ENCODE peak calls at places on chromosomes 16 and 17, in four cellular contexts. One of them, this sample, is unnamed.

GRCh38 chr17:8151641-8152111 is 528 bp downstream of the PER1 start:
- DNase-seq in activated B cell treated with CpG ODN at 0.5 μM for 24 hours: peak
- DNase-seq in cardiac fibroblast: peak
- DNase-seq in GM12892: no peak
- DNase-seq in this sample: peak

GRCh38 chr17:28896491-28896883 is 1.0 kb downstream of the FLOT2 start:
- DNase-seq in cardiac fibroblast: no peak
- DNase-seq in GM12892: no peak
- DNase-seq in activated B cell treated with CpG ODN at 0.5 μM for 24 hours: no peak
- DNase-seq in this sample: peak

GRCh38 chr17:48002920-48003685 is 32.2 kb downstream of the CDK5RAP3 start:
- DNase-seq in activated B cell treated with CpG ODN at 0.5 μM for 24 hours: no peak
- DNase-seq in GM12892: no peak
- DNase-seq in cardiac fibroblast: no peak
- DNase-seq in this sample: no peak

GRCh38 chr17:61723183-61723582 is 132.2 kb upstream of the NACA2 start:
- DNase-seq in GM12892: no peak
- DNase-seq in activated B cell treated with CpG ODN at 0.5 μM for 24 hours: no peak
- DNase-seq in cardiac fibroblast: no peak
- DNase-seq in this sample: no peak

GRCh38 chr17:60863892-60864673 is 186.4 kb downstream of the BCAS3 start:
- DNase-seq in cardiac fibroblast: peak
- DNase-seq in activated B cell treated with CpG ODN at 0.5 μM for 24 hours: no peak
- DNase-seq in GM12892: no peak
- DNase-seq in this sample: no peak

GRCh38 chr16:24535827-24536226 is 3.5 kb upstream of the RBBP6 start:
- DNase-seq in cardiac fibroblast: no peak
- DNase-seq in activated B cell treated with CpG ODN at 0.5 μM for 24 hours: no peak
- DNase-seq in GM12892: no peak
- DNase-seq in this sample: no peak

GRCh38 chr17:8126306-8127066 is 2.6 kb upstream of the HES7 start:
- DNase-seq in activated B cell treated with CpG ODN at 0.5 μM for 24 hours: peak
- DNase-seq in GM12892: no peak
- DNase-seq in cardiac fibroblast: peak
- DNase-seq in this sample: peak

GRCh38 chr16:80938035-80938927 is 68.4 kb downstream of the CMC2 start:
- DNase-seq in activated B cell treated with CpG ODN at 0.5 μM for 24 hours: no peak
- DNase-seq in GM12892: no peak
- DNase-seq in cardiac fibroblast: peak
- DNase-seq in this sample: no peak

GRCh38 chr17:70144260-70144846 is 25.0 kb upstream of the KCNJ2 start:
- DNase-seq in GM12892: no peak
- DNase-seq in activated B cell treated with CpG ODN at 0.5 μM for 24 hours: no peak
- DNase-seq in cardiac fibroblast: peak
- DNase-seq in this sample: no peak

GRCh38 chr17:57783338-57783742 is 38.2 kb upstream of the CCDC182 start:
- DNase-seq in cardiac fibroblast: peak
- DNase-seq in GM12892: peak
- DNase-seq in activated B cell treated with CpG ODN at 0.5 μM for 24 hours: peak
- DNase-seq in this sample: peak

GRCh38 chr16:85037050-85037410 is 9.4 kb downstream of the KIAA0513 start:
- DNase-seq in cardiac fibroblast: peak
- DNase-seq in GM12892: no peak
- DNase-seq in activated B cell treated with CpG ODN at 0.5 μM for 24 hours: no peak
- DNase-seq in this sample: no peak

GRCh38 chr17:47864791-47865216 is 13.8 kb upstream of the SP6 start:
- DNase-seq in cardiac fibroblast: no peak
- DNase-seq in GM12892: no peak
- DNase-seq in activated B cell treated with CpG ODN at 0.5 μM for 24 hours: no peak
- DNase-seq in this sample: no peak

GRCh38 chr16:20851601-20852000 is 45.3 kb downstream of the REXO5 start:
- DNase-seq in cardiac fibroblast: peak
- DNase-seq in GM12892: no peak
- DNase-seq in activated B cell treated with CpG ODN at 0.5 μM for 24 hours: no peak
- DNase-seq in this sample: no peak

GRCh38 chr16:23052908-23053580 is 96.2 kb downstream of the USP31 start:
- DNase-seq in cardiac fibroblast: no peak
- DNase-seq in activated B cell treated with CpG ODN at 0.5 μM for 24 hours: no peak
- DNase-seq in GM12892: no peak
- DNase-seq in this sample: no peak

GRCh38 chr17:42424991-42425610 is 2.0 kb upstream of the CAVIN1 start:
- DNase-seq in GM12892: no peak
- DNase-seq in activated B cell treated with CpG ODN at 0.5 μM for 24 hours: no peak
- DNase-seq in cardiac fibroblast: no peak
- DNase-seq in this sample: no peak

GRCh38 chr16:982152-983043 is 828 bp downstream of the SOX8 start:
- DNase-seq in activated B cell treated with CpG ODN at 0.5 μM for 24 hours: no peak
- DNase-seq in cardiac fibroblast: no peak
- DNase-seq in GM12892: no peak
- DNase-seq in this sample: no peak

GRCh38 chr17:59829217-59830006 is 63.3 kb downstream of the TUBD1 start:
- DNase-seq in activated B cell treated with CpG ODN at 0.5 μM for 24 hours: no peak
- DNase-seq in GM12892: no peak
- DNase-seq in cardiac fibroblast: peak
- DNase-seq in this sample: peak

GRCh38 chr16:22623351-22623781 is 112.7 kb downstream of the NPIPB5 start:
- DNase-seq in cardiac fibroblast: peak
- DNase-seq in GM12892: no peak
- DNase-seq in activated B cell treated with CpG ODN at 0.5 μM for 24 hours: no peak
- DNase-seq in this sample: no peak

GRCh38 chr16:58086381-58087208 is 42.6 kb downstream of the CFAP20 start:
- DNase-seq in activated B cell treated with CpG ODN at 0.5 μM for 24 hours: no peak
- DNase-seq in GM12892: no peak
- DNase-seq in cardiac fibroblast: no peak
- DNase-seq in this sample: no peak

GRCh38 chr17:74748529-74749261 is at the start of gene NHERF1:
- DNase-seq in GM12892: peak
- DNase-seq in cardiac fibroblast: peak
- DNase-seq in activated B cell treated with CpG ODN at 0.5 μM for 24 hours: peak
- DNase-seq in this sample: no peak

GRCh38 chr17:63181856-63182255 is 215.8 kb downstream of the TANC2 start:
- DNase-seq in activated B cell treated with CpG ODN at 0.5 μM for 24 hours: no peak
- DNase-seq in GM12892: no peak
- DNase-seq in cardiac fibroblast: no peak
- DNase-seq in this sample: no peak

GRCh38 chr16:67227567-67227921 is 614 bp downstream of the TMEM208 start:
- DNase-seq in cardiac fibroblast: no peak
- DNase-seq in GM12892: no peak
- DNase-seq in activated B cell treated with CpG ODN at 0.5 μM for 24 hours: no peak
- DNase-seq in this sample: no peak

GRCh38 chr16:75246504-75247205 is 4.8 kb downstream of the BCAR1 start:
- DNase-seq in activated B cell treated with CpG ODN at 0.5 μM for 24 hours: no peak
- DNase-seq in GM12892: no peak
- DNase-seq in cardiac fibroblast: peak
- DNase-seq in this sample: no peak

GRCh38 chr17:31744541-31744951 is 114.5 kb downstream of the COPRS start:
- DNase-seq in activated B cell treated with CpG ODN at 0.5 μM for 24 hours: no peak
- DNase-seq in cardiac fibroblast: peak
- DNase-seq in GM12892: no peak
- DNase-seq in this sample: no peak

This sample was measured in CD14-positive monocyte.